ENCODE peak calls at places on chromosomes 2 and 18, in nine cellular contexts. D is prostate gland; W is AG08396; U is fibroblast of pulmonary artery; B is globus pallidus; K is Ammon's horn; H is NCI-H1105; R is stimulated activated CD8-positive, alpha-beta memory T cell treated with anti-CD3 and anti-CD28 coated beads, Interleukin-4, amount 100 ng/mL, for 48 hours; N is stimulated activated CD4-positive, alpha-beta T cell treated with anti-CD3 and anti-CD28 coated beads, TNF-alpha, amount 100 ng/mL, for 1 hour. I is an unnamed sample.

GRCh38 chr2:100793982-100794381 is 26.0 kb upstream of the NPAS2 start:
- DNase-seq in D (no peak), W (no peak), U (no peak), B (no peak), K (no peak), H (no peak), R (no peak), N (no peak), I (no peak)

GRCh38 chr2:167478196-167478595 is 589.9 kb downstream of the XIRP2 start:
- DNase-seq in D (no peak), W (no peak), U (no peak), B (no peak), K (no peak), H (no peak), R (no peak), N (no peak), I (no peak)

GRCh38 chr2:19580830-19581229 is 222.4 kb upstream of the OSR1 start:
- DNase-seq in D (no peak), W (no peak), U (peak), B (no peak), K (no peak), H (no peak), R (no peak), N (no peak), I (no peak)

GRCh38 chr18:73891572-73892421 is 255.8 kb downstream of the FBXO15 start:
- DNase-seq in D (no peak), W (no peak), U (no peak), B (no peak), K (no peak), H (no peak), R (no peak), N (no peak), I (no peak)

GRCh38 chr2:169892951-169893350 is 65.7 kb downstream of the UBR3 start:
- DNase-seq in D (no peak), W (no peak), U (peak), B (no peak), K (no peak), H (no peak), R (no peak), N (no peak), I (no peak)

GRCh38 chr18:32111706-32112105 is 20.0 kb downstream of the RNF138 start:
- DNase-seq in D (no peak), W (no peak), U (no peak), B (no peak), K (no peak), H (no peak), R (no peak), N (no peak), I (no peak)

GRCh38 chr2:71454221-71455010 is 1.1 kb downstream of the DYSF start:
- DNase-seq in D (no peak), W (no peak), U (no peak), B (no peak), K (no peak), H (no peak), R (no peak), N (no peak), I (no peak)

GRCh38 chr2:8606649-8607550 is 75.0 kb upstream of the ID2 start:
- DNase-seq in D (no peak), W (no peak), U (no peak), B (no peak), K (no peak), H (no peak), R (no peak), N (no peak), I (no peak)

GRCh38 chr18:55657572-55658331 is 69.8 kb upstream of the TCF4 start:
- DNase-seq in D (no peak), W (no peak), U (no peak), B (no peak), K (no peak), H (no peak), R (no peak), N (no peak), I (no peak)

GRCh38 chr2:167652401-167652800 is 595.0 kb downstream of the STK39 start:
- DNase-seq in D (no peak), W (no peak), U (peak), B (no peak), K (no peak), H (no peak), R (no peak), N (no peak), I (no peak)

GRCh38 chr2:167264380-167264779 is 376.1 kb downstream of the XIRP2 start:
- DNase-seq in D (no peak), W (no peak), U (peak), B (peak), K (peak), H (peak), R (no peak), N (no peak), I (no peak)

GRCh38 chr18:67218556-67218955 is 298.0 kb downstream of the DSEL start:
- DNase-seq in D (no peak), W (no peak), U (no peak), B (no peak), K (no peak), H (no peak), R (no peak), N (no peak), I (no peak)

GRCh38 chr2:211306929-211307328 is 750.5 kb downstream of the CPS1 start:
- DNase-seq in D (no peak), W (no peak), U (no peak), B (no peak), K (no peak), H (no peak), R (no peak), N (no peak), I (no peak)

GRCh38 chr18:22551536-22552151 is 133.9 kb upstream of the CTAGE1 start:
- DNase-seq in D (no peak), W (peak), U (peak), B (no peak), K (no peak), H (no peak), R (no peak), N (no peak), I (no peak)